ENCODE peak calls at places on chromosomes 16 and 17, in ten cellular contexts. One of them, this sample, is unnamed.

GRCh38 chr17:17786998-17787397 is 49.8 kb downstream of the SREBF1 start:
- DNase-seq in lower leg skin: no peak
- DNase-seq in sigmoid colon: no peak
- DNase-seq in A549: no peak
- DNase-seq in tibial nerve: no peak
- DNase-seq in uterus: no peak
- DNase-seq in prostate gland: no peak
- DNase-seq in right lobe of liver: no peak
- DNase-seq in HCT116: no peak
- DNase-seq in esophagus squamous epithelium: no peak
- DNase-seq in this sample: no peak

GRCh38 chr17:38883592-38884526 is 14.0 kb downstream of the LASP1 start:
- DNase-seq in lower leg skin: no peak
- DNase-seq in sigmoid colon: no peak
- DNase-seq in A549: no peak
- DNase-seq in tibial nerve: no peak
- DNase-seq in uterus: no peak
- DNase-seq in prostate gland: no peak
- DNase-seq in right lobe of liver: no peak
- DNase-seq in HCT116: no peak
- DNase-seq in esophagus squamous epithelium: no peak
- DNase-seq in this sample: no peak

GRCh38 chr16:49779979-49780378 is 75.9 kb downstream of the ZNF423 start:
- DNase-seq in lower leg skin: no peak
- DNase-seq in sigmoid colon: no peak
- DNase-seq in A549: no peak
- DNase-seq in tibial nerve: no peak
- DNase-seq in uterus: no peak
- DNase-seq in prostate gland: no peak
- DNase-seq in right lobe of liver: no peak
- DNase-seq in HCT116: no peak
- DNase-seq in esophagus squamous epithelium: no peak
- DNase-seq in this sample: no peak

GRCh38 chr17:14310101-14310500 is 9.2 kb downstream of the HS3ST3B1 start:
- DNase-seq in lower leg skin: no peak
- DNase-seq in sigmoid colon: no peak
- DNase-seq in A549: no peak
- DNase-seq in tibial nerve: no peak
- DNase-seq in uterus: no peak
- DNase-seq in prostate gland: no peak
- DNase-seq in right lobe of liver: no peak
- DNase-seq in HCT116: no peak
- DNase-seq in esophagus squamous epithelium: no peak
- DNase-seq in this sample: no peak

GRCh38 chr17:17959520-17960361 is 12.5 kb downstream of the TOM1L2 start:
- DNase-seq in lower leg skin: no peak
- DNase-seq in sigmoid colon: no peak
- DNase-seq in A549: peak; percentile 33
- DNase-seq in tibial nerve: no peak
- DNase-seq in uterus: no peak
- DNase-seq in prostate gland: no peak
- DNase-seq in right lobe of liver: no peak
- DNase-seq in HCT116: no peak
- DNase-seq in esophagus squamous epithelium: no peak
- DNase-seq in this sample: no peak

GRCh38 chr16:15954814-15955151 is 5.4 kb downstream of the ABCC1 start:
- DNase-seq in lower leg skin: no peak
- DNase-seq in sigmoid colon: no peak
- DNase-seq in A549: no peak
- DNase-seq in tibial nerve: no peak
- DNase-seq in uterus: no peak
- DNase-seq in prostate gland: no peak
- DNase-seq in right lobe of liver: no peak
- DNase-seq in HCT116: no peak
- DNase-seq in esophagus squamous epithelium: no peak
- DNase-seq in this sample: no peak

GRCh38 chr17:43998552-43998951 is 5.9 kb upstream of the NAGS start:
- DNase-seq in lower leg skin: no peak
- DNase-seq in sigmoid colon: no peak
- DNase-seq in A549: no peak
- DNase-seq in tibial nerve: no peak
- DNase-seq in uterus: no peak
- DNase-seq in prostate gland: no peak
- DNase-seq in right lobe of liver: no peak
- DNase-seq in HCT116: no peak
- DNase-seq in esophagus squamous epithelium: no peak
- DNase-seq in this sample: no peak

GRCh38 chr16:83826146-83826913 is 18.6 kb downstream of the HSBP1 start:
- DNase-seq in lower leg skin: peak; percentile 87
- DNase-seq in sigmoid colon: peak; percentile 95
- DNase-seq in A549: peak; percentile 82
- DNase-seq in tibial nerve: peak; percentile 97
- DNase-seq in uterus: peak; percentile 84
- DNase-seq in prostate gland: peak; percentile 89
- DNase-seq in right lobe of liver: peak; percentile 81
- DNase-seq in HCT116: peak; percentile 64
- DNase-seq in esophagus squamous epithelium: no peak
- DNase-seq in this sample: peak; percentile 85

GRCh38 chr16:57801098-57801855 is 1.0 kb downstream of the KIFC3 start:
- DNase-seq in lower leg skin: no peak
- DNase-seq in sigmoid colon: no peak
- DNase-seq in A549: peak; percentile 62
- DNase-seq in tibial nerve: no peak
- DNase-seq in uterus: no peak
- DNase-seq in prostate gland: no peak
- DNase-seq in right lobe of liver: no peak
- DNase-seq in HCT116: no peak
- DNase-seq in esophagus squamous epithelium: no peak
- DNase-seq in this sample: peak; percentile 37
- TF ChIP-seq POLR2A in lower leg skin: no peak
- TF ChIP-seq POLR2A in sigmoid colon: no peak
- TF ChIP-seq POLR2A in A549: peak; percentile 49
- TF ChIP-seq POLR2A in tibial nerve: no peak
- TF ChIP-seq POLR2A in uterus: no peak
- TF ChIP-seq POLR2A in prostate gland: no peak
- TF ChIP-seq POLR2A in right lobe of liver: no peak
- TF ChIP-seq POLR2A in HCT116: no peak
- TF ChIP-seq POLR2A in esophagus squamous epithelium: no peak
- TF ChIP-seq POLR2A in this sample: no peak

GRCh38 chr16:2048116-2048543 is 345 bp downstream of the TSC2 start:
- DNase-seq in lower leg skin: no peak
- DNase-seq in sigmoid colon: no peak
- DNase-seq in A549: no peak
- DNase-seq in tibial nerve: no peak
- DNase-seq in uterus: no peak
- DNase-seq in prostate gland: no peak
- DNase-seq in right lobe of liver: no peak
- DNase-seq in HCT116: no peak
- DNase-seq in esophagus squamous epithelium: no peak
- DNase-seq in this sample: no peak

GRCh38 chr16:2044541-2044940 is 3.1 kb downstream of the NTHL1 start:
- DNase-seq in lower leg skin: no peak
- DNase-seq in sigmoid colon: peak; percentile 63
- DNase-seq in A549: no peak
- DNase-seq in tibial nerve: no peak
- DNase-seq in uterus: no peak
- DNase-seq in prostate gland: no peak
- DNase-seq in right lobe of liver: no peak
- DNase-seq in HCT116: no peak
- DNase-seq in esophagus squamous epithelium: no peak
- DNase-seq in this sample: no peak

GRCh38 chr16:2046889-2047329 is 725 bp downstream of the NTHL1 start:
- DNase-seq in lower leg skin: no peak
- DNase-seq in sigmoid colon: no peak
- DNase-seq in A549: no peak
- DNase-seq in tibial nerve: no peak
- DNase-seq in uterus: no peak
- DNase-seq in prostate gland: no peak
- DNase-seq in right lobe of liver: no peak
- DNase-seq in HCT116: no peak
- DNase-seq in esophagus squamous epithelium: no peak
- DNase-seq in this sample: no peak

GRCh38 chr16:2046125-2046888 is 1.3 kb downstream of the NTHL1 start:
- DNase-seq in lower leg skin: no peak
- DNase-seq in sigmoid colon: no peak
- DNase-seq in A549: no peak
- DNase-seq in tibial nerve: no peak
- DNase-seq in uterus: no peak
- DNase-seq in prostate gland: no peak
- DNase-seq in right lobe of liver: no peak
- DNase-seq in HCT116: no peak
- DNase-seq in esophagus squamous epithelium: no peak
- DNase-seq in this sample: no peak

DNA sequence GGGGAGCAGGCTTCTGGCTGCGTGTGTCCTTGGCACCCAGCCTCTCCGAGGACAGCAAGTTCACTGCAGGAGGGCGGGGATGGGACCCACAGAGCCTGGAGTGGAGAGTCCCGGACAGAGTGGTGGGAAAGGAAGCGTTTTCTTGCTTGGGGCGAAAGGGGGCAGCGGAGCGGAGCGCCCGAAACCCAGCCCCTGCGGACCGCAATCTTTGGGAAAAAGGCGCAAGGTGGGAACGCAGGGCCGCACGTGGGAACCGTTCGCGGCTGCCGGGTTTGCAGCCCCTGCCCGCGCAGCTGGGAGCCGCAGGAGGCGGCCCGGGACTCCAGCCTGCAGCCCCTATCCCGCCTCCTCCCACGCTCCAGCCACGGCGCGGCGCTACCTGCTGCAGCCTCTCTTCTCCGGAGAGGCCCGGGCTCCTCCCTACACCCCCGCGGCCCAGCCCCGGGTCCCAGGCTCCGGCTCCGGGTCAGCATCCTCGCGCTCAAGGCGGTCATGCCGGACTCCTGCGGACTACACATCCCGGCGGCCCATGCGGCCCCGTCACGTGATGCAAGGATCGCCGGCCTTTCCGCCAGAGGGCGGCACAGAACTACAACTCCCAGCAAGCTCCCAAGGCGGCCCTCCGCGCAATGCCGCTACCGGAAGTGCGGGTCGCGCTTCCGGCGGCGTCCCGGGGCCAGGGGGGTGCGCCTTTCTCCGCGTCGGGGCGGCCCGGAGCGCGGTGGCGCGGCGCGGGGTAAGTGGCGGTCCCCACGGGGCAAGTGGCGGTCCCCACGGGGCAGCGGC is at the start of the genes NTHL1 and TSC2:
- DNase-seq in lower leg skin: peak; percentile 95
- DNase-seq in sigmoid colon: peak; percentile 98
- DNase-seq in A549: peak; percentile 86
- DNase-seq in tibial nerve: peak; percentile 94
- DNase-seq in uterus: peak; percentile 96
- DNase-seq in prostate gland: peak; percentile 97
- DNase-seq in right lobe of liver: peak; percentile 97
- DNase-seq in HCT116: peak; percentile 91
- DNase-seq in esophagus squamous epithelium: peak; percentile 67
- DNase-seq in this sample: peak; percentile 97
- TF ChIP-seq CTCF in lower leg skin: no peak
- TF ChIP-seq CTCF in sigmoid colon: peak; percentile 29
- TF ChIP-seq CTCF in A549: peak; percentile 29
- TF ChIP-seq CTCF in tibial nerve: peak; percentile 66
- TF ChIP-seq CTCF in uterus: peak; percentile 31
- TF ChIP-seq CTCF in prostate gland: peak; percentile 57
- TF ChIP-seq CTCF in right lobe of liver: peak; percentile 29
- TF ChIP-seq CTCF in HCT116: peak; percentile 7
- TF ChIP-seq CTCF in esophagus squamous epithelium: peak; percentile 62
- TF ChIP-seq CTCF in this sample: peak; percentile 32

GRCh38 chr17:8138672-8139371 is 13.4 kb downstream of the PER1 start:
- DNase-seq in lower leg skin: peak; percentile 94
- DNase-seq in sigmoid colon: peak; percentile 98
- DNase-seq in A549: peak; percentile 93
- DNase-seq in tibial nerve: peak; percentile 94
- DNase-seq in uterus: peak; percentile 98
- DNase-seq in prostate gland: peak; percentile 93
- DNase-seq in right lobe of liver: peak; percentile 91
- DNase-seq in HCT116: peak; percentile 95
- DNase-seq in esophagus squamous epithelium: no peak
- DNase-seq in this sample: peak; percentile 95

GRCh38 chr17:8140058-8140412 is 12.2 kb downstream of the PER1 start:
- DNase-seq in lower leg skin: peak; percentile 42
- DNase-seq in sigmoid colon: peak; percentile 78
- DNase-seq in A549: no peak
- DNase-seq in tibial nerve: peak; percentile 19
- DNase-seq in uterus: no peak
- DNase-seq in prostate gland: no peak
- DNase-seq in right lobe of liver: no peak
- DNase-seq in HCT116: no peak
- DNase-seq in esophagus squamous epithelium: no peak
- DNase-seq in this sample: peak; percentile 55

GRCh38 chr17:8138366-8138671 is 13.9 kb downstream of the PER1 start:
- DNase-seq in lower leg skin: no peak
- DNase-seq in sigmoid colon: no peak
- DNase-seq in A549: no peak
- DNase-seq in tibial nerve: no peak
- DNase-seq in uterus: no peak
- DNase-seq in prostate gland: no peak
- DNase-seq in right lobe of liver: no peak
- DNase-seq in HCT116: no peak
- DNase-seq in esophagus squamous epithelium: no peak
- DNase-seq in this sample: no peak

GRCh38 chr17:8140413-8141029 is 11.7 kb downstream of the PER1 start:
- DNase-seq in lower leg skin: peak; percentile 28
- DNase-seq in sigmoid colon: peak; percentile 72
- DNase-seq in A549: no peak
- DNase-seq in tibial nerve: no peak
- DNase-seq in uterus: no peak
- DNase-seq in prostate gland: no peak
- DNase-seq in right lobe of liver: no peak
- DNase-seq in HCT116: no peak
- DNase-seq in esophagus squamous epithelium: no peak
- DNase-seq in this sample: no peak

DNA sequence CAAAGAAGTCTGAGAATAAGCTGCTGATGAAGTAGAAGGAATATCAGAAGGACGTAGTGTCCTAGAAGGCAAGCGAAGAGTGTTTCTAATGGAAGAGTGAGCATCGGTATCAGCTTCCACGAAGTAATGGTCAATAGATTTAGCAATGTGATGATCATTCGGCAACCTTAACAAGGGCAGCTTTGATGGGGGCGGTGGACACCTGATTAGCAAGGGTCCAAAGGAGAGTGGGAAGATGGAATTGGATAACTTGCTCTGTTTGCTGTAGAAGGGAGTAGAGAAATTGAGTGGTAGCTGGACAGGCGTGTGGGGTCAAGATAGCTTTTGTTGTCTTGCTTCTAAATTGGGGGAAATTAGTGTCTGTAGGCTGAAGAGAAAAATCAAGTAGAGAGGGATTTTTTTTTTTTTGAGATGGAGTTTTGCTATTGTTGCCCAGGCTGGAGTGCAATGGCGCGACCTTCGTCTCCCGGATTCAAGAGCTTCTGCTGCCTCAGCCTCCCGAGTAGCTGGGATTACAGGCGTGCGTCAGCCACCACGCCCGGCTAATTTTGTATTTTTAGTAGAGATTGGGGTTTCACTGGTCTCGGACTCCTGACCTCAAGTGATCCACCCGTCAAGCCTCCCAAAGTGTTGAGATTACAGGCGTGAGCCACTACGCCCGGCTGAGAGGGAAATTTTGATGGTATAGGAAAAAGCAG is 13.9 kb upstream of the HES7 start:
- DNase-seq in lower leg skin: peak; percentile 29
- DNase-seq in sigmoid colon: peak; percentile 63
- DNase-seq in A549: no peak
- DNase-seq in tibial nerve: peak; percentile 22
- DNase-seq in uterus: no peak
- DNase-seq in prostate gland: no peak
- DNase-seq in right lobe of liver: no peak
- DNase-seq in HCT116: no peak
- DNase-seq in esophagus squamous epithelium: no peak
- DNase-seq in this sample: peak; percentile 60
- H3K4me3 ChIP-seq in lower leg skin: no peak overlapping the region
- H3K4me3 ChIP-seq in sigmoid colon: no peak overlapping the region
- H3K4me3 ChIP-seq in A549: peak overlapping the region; percentile 43
- H3K4me3 ChIP-seq in tibial nerve: no peak overlapping the region
- H3K4me3 ChIP-seq in uterus: no peak overlapping the region
- H3K4me3 ChIP-seq in prostate gland: no peak overlapping the region
- H3K4me3 ChIP-seq in right lobe of liver: no peak overlapping the region
- H3K4me3 ChIP-seq in HCT116: peak overlapping the region; percentile 33
- H3K4me3 ChIP-seq in esophagus squamous epithelium: peak overlapping the region; percentile 2
- H3K4me3 ChIP-seq in this sample: no peak overlapping the region

DNA sequence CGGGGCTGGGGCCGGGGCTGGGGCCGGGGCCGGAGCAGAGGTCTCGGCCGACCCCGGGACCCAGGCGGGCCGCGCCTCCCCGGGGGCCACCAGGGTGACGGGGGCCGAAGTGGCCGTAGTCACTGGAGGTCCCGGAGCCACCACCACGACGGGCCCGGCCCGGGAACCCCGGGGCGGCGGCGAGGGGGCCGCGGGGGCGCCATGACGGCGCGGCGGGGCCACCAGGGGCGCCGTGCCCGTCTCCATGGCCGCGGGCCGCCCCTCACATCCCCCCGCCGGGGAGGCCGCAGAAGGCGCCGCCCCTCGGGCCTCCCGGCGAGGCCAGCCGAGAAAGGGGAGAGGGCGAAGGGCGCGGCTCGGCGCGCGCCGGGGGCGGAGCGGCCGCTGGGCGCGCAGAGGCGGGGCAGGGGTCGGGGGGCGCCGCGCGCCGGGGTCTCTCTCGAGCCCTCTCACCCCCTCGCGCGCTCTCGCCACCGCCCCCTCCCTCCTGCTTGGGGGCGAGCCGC is 303 bp downstream of the TBC1D10B start:
- DNase-seq in lower leg skin: no peak
- DNase-seq in sigmoid colon: no peak
- DNase-seq in A549: no peak
- DNase-seq in tibial nerve: no peak
- DNase-seq in uterus: no peak
- DNase-seq in prostate gland: no peak
- DNase-seq in right lobe of liver: no peak
- DNase-seq in HCT116: no peak
- DNase-seq in esophagus squamous epithelium: no peak
- DNase-seq in this sample: no peak
- TF ChIP-seq POLR2A in lower leg skin: no peak
- TF ChIP-seq POLR2A in sigmoid colon: no peak
- TF ChIP-seq POLR2A in A549: peak; percentile 41
- TF ChIP-seq POLR2A in tibial nerve: peak; percentile 75
- TF ChIP-seq POLR2A in uterus: peak; percentile 79
- TF ChIP-seq POLR2A in prostate gland: no peak
- TF ChIP-seq POLR2A in right lobe of liver: peak; percentile 73
- TF ChIP-seq POLR2A in HCT116: peak; percentile 33
- TF ChIP-seq POLR2A in esophagus squamous epithelium: no peak
- TF ChIP-seq POLR2A in this sample: no peak